ENCODE peak calls at places on chromosomes 12 and 14, in eight cellular contexts. O, C, D, V, H, L, Y and W are unnamed samples.

GRCh38 chr14:24110485-24110884 is 4.1 kb upstream of the DCAF11 start:
- DNase-seq in O (no peak), C (no peak), D (no peak), V (no peak), H (peak; percentile 63), L (no peak), Y (no peak), W (no peak)

GRCh38 chr12:87305481-87305880 is 723.7 kb downstream of the C12orf50 start:
- DNase-seq in O (no peak), C (no peak), D (no peak), V (no peak), H (no peak), L (no peak), Y (no peak), W (no peak)

GRCh38 chr12:13175499-13175898 is 21.0 kb upstream of the EMP1 start:
- DNase-seq in O (no peak), C (no peak), D (no peak), V (no peak), H (peak; percentile 74), L (no peak), Y (peak; percentile 88), W (no peak)

GRCh38 chr12:810635-811415 is 58.4 kb downstream of the WNK1 start:
- DNase-seq in O (no peak), C (no peak), D (no peak), V (no peak), H (no peak), L (no peak), Y (no peak), W (no peak)

GRCh38 chr14:81638656-81639055 is 105.0 kb upstream of the SEL1L start:
- DNase-seq in O (no peak), C (no peak), D (no peak), V (no peak), H (no peak), L (no peak), Y (no peak), W (no peak)

GRCh38 chr14:90726656-90727055 is 89.6 kb downstream of the TTC7B start:
- DNase-seq in O (peak; percentile 60), C (peak; percentile 88), D (no peak), V (no peak), H (peak; percentile 74), L (no peak), Y (peak; percentile 51), W (peak; percentile 12)

GRCh38 chr14:36268957-36269734 is 51.3 kb downstream of the MBIP start:
- DNase-seq in O (no peak), C (no peak), D (no peak), V (no peak), H (no peak), L (no peak), Y (no peak), W (no peak)

GRCh38 chr14:93023039-93023438 is 92.7 kb downstream of the ITPK1 start:
- DNase-seq in O (peak; percentile 15), C (no peak), D (no peak), V (no peak), H (no peak), L (no peak), Y (no peak), W (no peak)

GRCh38 chr14:23681337-23681736 is 45.2 kb downstream of the DHRS2 start:
- DNase-seq in O (no peak), C (no peak), D (no peak), V (no peak), H (no peak), L (no peak), Y (no peak), W (no peak)

GRCh38 chr12:2092890-2093289 is 40.1 kb downstream of the CACNA1C start:
- DNase-seq in O (no peak), C (no peak), D (peak; percentile 33), V (no peak), H (no peak), L (no peak), Y (peak; percentile 17), W (no peak)